ENCODE peak calls at places on chromosomes 11 and 22, in five cellular contexts. One of them, this sample, is unnamed.
A peak's percentile ranks its signal among the peaks of the same experiment; 100 is the strongest.

GRCh38 chr11:125873881-125874555 is 13.4 kb upstream of the HYLS1 start:
- DNase-seq in kidney: no peak
- DNase-seq in psoas muscle: no peak
- DNase-seq in fibroblast of lung: no peak
- DNase-seq in fibroblast of pulmonary artery: no peak
- DNase-seq in this sample: no peak

GRCh38 chr11:44557464-44557863 is 8.0 kb upstream of the CD82 start:
- DNase-seq in kidney: no peak
- DNase-seq in psoas muscle: no peak
- DNase-seq in fibroblast of lung: no peak
- DNase-seq in fibroblast of pulmonary artery: no peak
- DNase-seq in this sample: no peak

GRCh38 chr22:49660794-49661781 is 166.6 kb downstream of the BRD1 start:
- DNase-seq in kidney: peak; percentile 58
- DNase-seq in psoas muscle: no peak
- DNase-seq in fibroblast of lung: no peak
- DNase-seq in fibroblast of pulmonary artery: no peak
- DNase-seq in this sample: peak; percentile 49

GRCh38 chr11:131462622-131463021 is 92.2 kb downstream of the NTM start:
- DNase-seq in kidney: no peak
- DNase-seq in psoas muscle: no peak
- DNase-seq in fibroblast of lung: no peak
- DNase-seq in fibroblast of pulmonary artery: no peak
- DNase-seq in this sample: no peak

GRCh38 chr22:49462291-49462690 is 365.4 kb downstream of the BRD1 start:
- DNase-seq in kidney: no peak
- DNase-seq in psoas muscle: no peak
- DNase-seq in fibroblast of lung: no peak
- DNase-seq in fibroblast of pulmonary artery: no peak
- DNase-seq in this sample: no peak

GRCh38 chr11:65498042-65498726 is 661 bp upstream of the MALAT1 start:
- DNase-seq in kidney: peak; percentile 79
- DNase-seq in psoas muscle: peak; percentile 44
- DNase-seq in fibroblast of lung: peak; percentile 61
- DNase-seq in fibroblast of pulmonary artery: peak; percentile 79
- DNase-seq in this sample: peak; percentile 77

GRCh38 chr11:133661867-133662266 is 129.6 kb upstream of the OPCML start:
- DNase-seq in kidney: no peak
- DNase-seq in psoas muscle: no peak
- DNase-seq in fibroblast of lung: no peak
- DNase-seq in fibroblast of pulmonary artery: no peak
- DNase-seq in this sample: no peak

GRCh38 chr11:11987503-11988022 is 20.9 kb downstream of the DKK3 start:
- DNase-seq in kidney: no peak
- DNase-seq in psoas muscle: no peak
- DNase-seq in fibroblast of lung: peak; percentile 89
- DNase-seq in fibroblast of pulmonary artery: peak; percentile 59
- DNase-seq in this sample: peak; percentile 14

GRCh38 chr22:23117890-23118646 is 23.7 kb downstream of the RSPH14 start:
- DNase-seq in kidney: no peak
- DNase-seq in psoas muscle: no peak
- DNase-seq in fibroblast of lung: no peak
- DNase-seq in fibroblast of pulmonary artery: no peak
- DNase-seq in this sample: no peak

GRCh38 chr22:45240810-45241631 is at the start of gene KIAA0930:
- DNase-seq in kidney: peak; percentile 95
- DNase-seq in psoas muscle: peak; percentile 88
- DNase-seq in fibroblast of lung: peak; percentile 49
- DNase-seq in fibroblast of pulmonary artery: peak; percentile 71
- DNase-seq in this sample: peak; percentile 91

GRCh38 chr11:126262216-126262615 is 6.5 kb downstream of the SRPRA start:
- DNase-seq in kidney: no peak
- DNase-seq in psoas muscle: no peak
- DNase-seq in fibroblast of lung: no peak
- DNase-seq in fibroblast of pulmonary artery: no peak
- DNase-seq in this sample: no peak

GRCh38 chr11:61627831-61628753 is 47.2 kb upstream of the SYT7 start:
- DNase-seq in kidney: no peak
- DNase-seq in psoas muscle: peak; percentile 67
- DNase-seq in fibroblast of lung: peak; percentile 55
- DNase-seq in fibroblast of pulmonary artery: peak; percentile 75
- DNase-seq in this sample: peak; percentile 68

GRCh38 chr11:65446446-65447277 is 24.1 kb downstream of the NEAT1 start:
- DNase-seq in kidney: peak; percentile 80
- DNase-seq in psoas muscle: peak; percentile 76
- DNase-seq in fibroblast of lung: peak; percentile 48
- DNase-seq in fibroblast of pulmonary artery: peak; percentile 55
- DNase-seq in this sample: peak; percentile 24

GRCh38 chr22:44049369-44050231 is 25.5 kb downstream of the PARVB start:
- DNase-seq in kidney: no peak
- DNase-seq in psoas muscle: no peak
- DNase-seq in fibroblast of lung: no peak
- DNase-seq in fibroblast of pulmonary artery: no peak
- DNase-seq in this sample: no peak

GRCh38 chr11:1875093-1875785 is 16.5 kb downstream of the PRR33 start:
- DNase-seq in kidney: peak; percentile 78
- DNase-seq in psoas muscle: no peak
- DNase-seq in fibroblast of lung: no peak
- DNase-seq in fibroblast of pulmonary artery: no peak
- DNase-seq in this sample: peak; percentile 1

GRCh38 chr22:49569286-49570031 is 258.2 kb downstream of the BRD1 start:
- DNase-seq in kidney: peak; percentile 72
- DNase-seq in psoas muscle: no peak
- DNase-seq in fibroblast of lung: no peak
- DNase-seq in fibroblast of pulmonary artery: no peak
- DNase-seq in this sample: no peak

GRCh38 chr11:19027829-19028595 is 32.5 kb downstream of the MRGPRX2 start:
- DNase-seq in kidney: no peak
- DNase-seq in psoas muscle: no peak
- DNase-seq in fibroblast of lung: peak; percentile 97
- DNase-seq in fibroblast of pulmonary artery: peak; percentile 46
- DNase-seq in this sample: no peak

GRCh38 chr11:124917115-124917637 is 1.9 kb upstream of the HEPN1 start:
- DNase-seq in kidney: no peak
- DNase-seq in psoas muscle: no peak
- DNase-seq in fibroblast of lung: peak; percentile 28
- DNase-seq in fibroblast of pulmonary artery: peak; percentile 78
- DNase-seq in this sample: no peak

GRCh38 chr11:39668640-39669039 is 1790.8 kb downstream of the LRRC4C start:
- DNase-seq in kidney: no peak
- DNase-seq in psoas muscle: no peak
- DNase-seq in fibroblast of lung: peak; percentile 91
- DNase-seq in fibroblast of pulmonary artery: peak; percentile 2
- DNase-seq in this sample: no peak

GRCh38 chr11:75383246-75383645 is 16.1 kb upstream of the RPS3 start:
- DNase-seq in kidney: no peak
- DNase-seq in psoas muscle: no peak
- DNase-seq in fibroblast of lung: no peak
- DNase-seq in fibroblast of pulmonary artery: no peak
- DNase-seq in this sample: peak; percentile 53

GRCh38 chr11:108916290-108916689 is 251.4 kb downstream of the DDX10 start:
- DNase-seq in kidney: no peak
- DNase-seq in psoas muscle: no peak
- DNase-seq in fibroblast of lung: peak; percentile 65
- DNase-seq in fibroblast of pulmonary artery: peak; percentile 17
- DNase-seq in this sample: no peak

GRCh38 chr11:42770444-42771065 is 541.2 kb upstream of the API5 start:
- DNase-seq in kidney: no peak
- DNase-seq in psoas muscle: no peak
- DNase-seq in fibroblast of lung: peak; percentile 3
- DNase-seq in fibroblast of pulmonary artery: peak; percentile 30
- DNase-seq in this sample: peak; percentile 14

GRCh38 chr22:38030311-38031133 is 26.7 kb upstream of the PICK1 start:
- DNase-seq in kidney: peak; percentile 45
- DNase-seq in psoas muscle: no peak
- DNase-seq in fibroblast of lung: no peak
- DNase-seq in fibroblast of pulmonary artery: no peak
- DNase-seq in this sample: no peak

GRCh38 chr11:77125191-77125590 is 2.9 kb upstream of the MYO7A start:
- DNase-seq in kidney: peak; percentile 43
- DNase-seq in psoas muscle: peak; percentile 8
- DNase-seq in fibroblast of lung: no peak
- DNase-seq in fibroblast of pulmonary artery: no peak
- DNase-seq in this sample: no peak

GRCh38 chr11:44777537-44778199 is 50.9 kb downstream of the TSPAN18 start:
- DNase-seq in kidney: no peak
- DNase-seq in psoas muscle: no peak
- DNase-seq in fibroblast of lung: no peak
- DNase-seq in fibroblast of pulmonary artery: no peak
- DNase-seq in this sample: no peak

GRCh38 chr11:134468796-134469195 is 56.8 kb upstream of the B3GAT1 start:
- DNase-seq in kidney: no peak
- DNase-seq in psoas muscle: no peak
- DNase-seq in fibroblast of lung: no peak
- DNase-seq in fibroblast of pulmonary artery: no peak
- DNase-seq in this sample: no peak

GRCh38 chr22:44544523-44545433 is 46.7 kb upstream of the RTL6 start:
- DNase-seq in kidney: no peak
- DNase-seq in psoas muscle: no peak
- DNase-seq in fibroblast of lung: no peak
- DNase-seq in fibroblast of pulmonary artery: no peak
- DNase-seq in this sample: no peak

GRCh38 chr11:39209966-39210365 is 2249.5 kb downstream of the LRRC4C start:
- DNase-seq in kidney: no peak
- DNase-seq in psoas muscle: no peak
- DNase-seq in fibroblast of lung: no peak
- DNase-seq in fibroblast of pulmonary artery: no peak
- DNase-seq in this sample: no peak

GRCh38 chr11:16816358-16817270 is 78.2 kb downstream of the C11orf58 start:
- DNase-seq in kidney: peak; percentile 75
- DNase-seq in psoas muscle: no peak
- DNase-seq in fibroblast of lung: no peak
- DNase-seq in fibroblast of pulmonary artery: no peak
- DNase-seq in this sample: no peak

GRCh38 chr11:113519989-113520613 is 44.9 kb upstream of the DRD2 start:
- DNase-seq in kidney: no peak
- DNase-seq in psoas muscle: no peak
- DNase-seq in fibroblast of lung: no peak
- DNase-seq in fibroblast of pulmonary artery: no peak
- DNase-seq in this sample: no peak

GRCh38 chr22:21624120-21624879 is 5.5 kb downstream of the YDJC start:
- DNase-seq in kidney: no peak
- DNase-seq in psoas muscle: peak; percentile 30
- DNase-seq in fibroblast of lung: no peak
- DNase-seq in fibroblast of pulmonary artery: peak; percentile 21
- DNase-seq in this sample: peak; percentile 66

GRCh38 chr11:56531856-56532255 is 11.2 kb downstream of the OR5M11 start:
- DNase-seq in kidney: no peak
- DNase-seq in psoas muscle: no peak
- DNase-seq in fibroblast of lung: no peak
- DNase-seq in fibroblast of pulmonary artery: no peak
- DNase-seq in this sample: no peak

GRCh38 chr11:118652681-118653181 is 26.7 kb downstream of the TREH start:
- DNase-seq in kidney: peak; percentile 16
- DNase-seq in psoas muscle: no peak
- DNase-seq in fibroblast of lung: no peak
- DNase-seq in fibroblast of pulmonary artery: no peak
- DNase-seq in this sample: no peak

GRCh38 chr22:20456722-20457076 is 19.1 kb upstream of the SCARF2 start:
- DNase-seq in kidney: peak; percentile 32
- DNase-seq in psoas muscle: no peak
- DNase-seq in fibroblast of lung: no peak
- DNase-seq in fibroblast of pulmonary artery: no peak
- DNase-seq in this sample: no peak

GRCh38 chr22:46331496-46331895 is 4.0 kb upstream of the TRMU start:
- DNase-seq in kidney: no peak
- DNase-seq in psoas muscle: no peak
- DNase-seq in fibroblast of lung: no peak
- DNase-seq in fibroblast of pulmonary artery: no peak
- DNase-seq in this sample: no peak
- TF ChIP-seq CTCF in kidney: no peak
- TF ChIP-seq CTCF in psoas muscle: no peak
- TF ChIP-seq CTCF in fibroblast of lung: no peak
- TF ChIP-seq CTCF in fibroblast of pulmonary artery: no peak
- TF ChIP-seq CTCF in this sample: no peak

GRCh38 chr11:370087-370941 is 1.0 kb downstream of the B4GALNT4 start:
- DNase-seq in kidney: peak; percentile 72
- DNase-seq in psoas muscle: no peak
- DNase-seq in fibroblast of lung: no peak
- DNase-seq in fibroblast of pulmonary artery: no peak
- DNase-seq in this sample: no peak
- TF ChIP-seq CTCF in kidney: no peak
- TF ChIP-seq CTCF in psoas muscle: no peak
- TF ChIP-seq CTCF in fibroblast of lung: no peak
- TF ChIP-seq CTCF in fibroblast of pulmonary artery: no peak
- TF ChIP-seq CTCF in this sample: no peak

DNA sequence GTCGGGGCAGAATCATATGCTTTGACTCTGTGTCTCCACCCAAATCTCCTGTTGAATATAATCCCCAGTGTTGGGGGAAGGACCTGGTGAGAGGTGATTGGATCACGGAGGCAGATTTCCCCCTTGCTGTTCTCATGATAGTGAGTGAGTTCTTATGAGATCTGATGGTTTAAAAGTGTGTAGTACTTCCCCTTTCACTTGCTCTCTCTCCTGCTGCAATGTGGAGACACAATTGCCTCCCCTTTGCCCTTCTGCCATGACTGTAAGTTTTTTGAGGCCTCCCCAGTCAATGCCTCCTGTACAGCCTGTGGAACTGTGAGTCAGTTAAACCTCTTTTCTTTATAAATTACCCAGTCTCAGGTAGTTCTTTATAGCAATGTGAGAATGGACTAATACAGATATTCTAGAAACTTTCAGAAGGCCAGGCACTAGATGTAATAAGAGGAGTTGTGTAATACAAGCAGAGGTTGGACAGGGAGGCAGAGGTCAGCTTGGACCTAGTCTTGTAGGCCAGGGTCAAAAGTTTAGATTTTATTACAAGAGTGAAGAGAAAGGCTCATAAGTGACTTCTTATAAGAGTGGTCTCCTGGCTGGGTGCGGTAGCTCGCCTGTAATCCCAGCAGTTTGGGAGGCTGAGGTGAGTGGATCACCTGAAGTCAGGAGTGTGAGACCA is 9.3 kb upstream of the SERPING1 start:
- DNase-seq in kidney: no peak
- DNase-seq in psoas muscle: no peak
- DNase-seq in fibroblast of lung: no peak
- DNase-seq in fibroblast of pulmonary artery: no peak
- DNase-seq in this sample: no peak
- TF ChIP-seq CTCF in kidney: no peak
- TF ChIP-seq CTCF in psoas muscle: no peak
- TF ChIP-seq CTCF in fibroblast of lung: no peak
- TF ChIP-seq CTCF in fibroblast of pulmonary artery: no peak
- TF ChIP-seq CTCF in this sample: no peak

GRCh38 chr22:39569066-39569465 is 1.5 kb upstream of the CACNA1I start:
- DNase-seq in kidney: no peak
- DNase-seq in psoas muscle: no peak
- DNase-seq in fibroblast of lung: no peak
- DNase-seq in fibroblast of pulmonary artery: no peak
- DNase-seq in this sample: no peak

GRCh38 chr22:39570226-39570625 is 327 bp upstream of the CACNA1I start:
- DNase-seq in kidney: no peak
- DNase-seq in psoas muscle: no peak
- DNase-seq in fibroblast of lung: no peak
- DNase-seq in fibroblast of pulmonary artery: no peak
- DNase-seq in this sample: no peak

GRCh38 chr22:39568278-39568981 is 2.1 kb upstream of the CACNA1I start:
- DNase-seq in kidney: no peak
- DNase-seq in psoas muscle: no peak
- DNase-seq in fibroblast of lung: no peak
- DNase-seq in fibroblast of pulmonary artery: no peak
- DNase-seq in this sample: no peak

GRCh38 chr22:39565414-39565944 is 5.1 kb upstream of the CACNA1I start:
- DNase-seq in kidney: no peak
- DNase-seq in psoas muscle: no peak
- DNase-seq in fibroblast of lung: no peak
- DNase-seq in fibroblast of pulmonary artery: no peak
- DNase-seq in this sample: no peak

GRCh38 chr22:39567135-39567946 is 3.2 kb upstream of the CACNA1I start:
- DNase-seq in kidney: no peak
- DNase-seq in psoas muscle: no peak
- DNase-seq in fibroblast of lung: no peak
- DNase-seq in fibroblast of pulmonary artery: no peak
- DNase-seq in this sample: peak; percentile 66
- TF ChIP-seq CTCF in kidney: no peak
- TF ChIP-seq CTCF in psoas muscle: no peak
- TF ChIP-seq CTCF in fibroblast of lung: no peak
- TF ChIP-seq CTCF in fibroblast of pulmonary artery: no peak
- TF ChIP-seq CTCF in this sample: no peak

This sample was measured in activated CD8-positive, alpha-beta T cell treated with anti-CD3 and anti-CD28 coated beads for 36 hours.